ENCODE peak calls at places on chromosomes 12 and 14, in four cellular contexts. One of them, this sample, is unnamed.

GRCh38 chr12:55619352-55620138 is 17.1 kb upstream of the OR10P1 start:
- DNase-seq in psoas muscle: no peak
- DNase-seq in CD8-positive, alpha-beta T cell: no peak
- DNase-seq in activated B cell treated with CpG ODN at 0.5 μM for 24 hours: no peak
- DNase-seq in this sample: no peak

GRCh38 chr14:60684203-60684602 is 34.9 kb upstream of the SIX1 start:
- DNase-seq in psoas muscle: no peak
- DNase-seq in CD8-positive, alpha-beta T cell: no peak
- DNase-seq in activated B cell treated with CpG ODN at 0.5 μM for 24 hours: no peak
- DNase-seq in this sample: no peak

GRCh38 chr12:110436231-110436630 is 13.9 kb downstream of the ARPC3 start:
- DNase-seq in activated B cell treated with CpG ODN at 0.5 μM for 24 hours: no peak
- DNase-seq in psoas muscle: no peak
- DNase-seq in CD8-positive, alpha-beta T cell: no peak
- DNase-seq in this sample: no peak

GRCh38 chr14:20866194-20866593 is 25.0 kb upstream of the RNASE3 start:
- DNase-seq in psoas muscle: no peak
- DNase-seq in CD8-positive, alpha-beta T cell: no peak
- DNase-seq in activated B cell treated with CpG ODN at 0.5 μM for 24 hours: no peak
- DNase-seq in this sample: no peak

GRCh38 chr14:100533647-100534485 is 53.4 kb downstream of the BEGAIN start:
- DNase-seq in psoas muscle: peak
- DNase-seq in activated B cell treated with CpG ODN at 0.5 μM for 24 hours: peak
- DNase-seq in CD8-positive, alpha-beta T cell: no peak
- DNase-seq in this sample: peak

GRCh38 chr14:64611358-64612020 is 61.7 kb downstream of the PPP1R36 start:
- DNase-seq in CD8-positive, alpha-beta T cell: no peak
- DNase-seq in psoas muscle: no peak
- DNase-seq in activated B cell treated with CpG ODN at 0.5 μM for 24 hours: no peak
- DNase-seq in this sample: no peak

GRCh38 chr12:11581179-11581755 is 68.2 kb upstream of the ETV6 start:
- DNase-seq in activated B cell treated with CpG ODN at 0.5 μM for 24 hours: no peak
- DNase-seq in CD8-positive, alpha-beta T cell: peak
- DNase-seq in psoas muscle: no peak
- DNase-seq in this sample: no peak

GRCh38 chr12:56839489-56840442 is 76.6 kb downstream of the HSD17B6 start:
- DNase-seq in activated B cell treated with CpG ODN at 0.5 μM for 24 hours: no peak
- DNase-seq in CD8-positive, alpha-beta T cell: no peak
- DNase-seq in psoas muscle: no peak
- DNase-seq in this sample: no peak

DNA sequence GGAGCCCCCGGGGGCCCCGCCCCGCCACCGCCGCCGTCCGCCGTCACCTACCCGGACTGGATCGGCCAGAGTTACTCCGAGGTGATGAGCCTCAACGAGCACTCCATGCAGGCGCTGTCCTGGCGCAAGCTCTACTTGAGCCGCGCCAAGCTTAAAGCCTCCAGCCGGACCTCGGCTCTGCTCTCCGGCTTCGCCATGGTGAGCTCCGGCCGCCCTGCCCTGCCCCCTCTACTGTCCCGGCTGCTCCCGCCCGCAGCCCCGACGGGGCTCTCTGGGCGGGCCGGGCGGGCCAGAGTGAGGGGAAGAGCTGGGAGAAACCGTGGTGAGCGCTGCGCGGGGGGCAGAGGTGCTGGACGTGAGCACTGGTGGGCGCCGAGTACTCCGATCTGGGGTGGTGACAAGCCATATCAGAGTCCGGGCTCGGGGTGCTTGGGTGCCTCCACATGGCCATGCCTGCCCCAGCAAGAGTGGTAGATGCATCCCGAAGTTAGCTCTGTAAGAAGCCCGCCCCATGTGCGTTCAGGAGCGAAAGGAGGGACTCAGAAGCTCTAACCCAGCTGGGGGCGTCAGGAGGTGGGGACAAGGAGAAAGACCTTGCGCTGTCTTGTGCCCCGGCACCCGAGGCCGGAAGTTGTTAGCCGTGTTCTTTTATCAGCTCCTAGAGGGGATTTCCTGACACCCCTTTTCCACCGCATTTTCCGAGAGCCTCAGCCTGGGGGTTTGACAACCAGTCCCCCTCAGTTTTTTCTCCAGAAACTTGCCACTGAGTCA is 708 bp downstream of the ORAI1 start:
- DNase-seq in activated B cell treated with CpG ODN at 0.5 μM for 24 hours: peak
- DNase-seq in CD8-positive, alpha-beta T cell: peak
- DNase-seq in psoas muscle: peak
- DNase-seq in this sample: no peak
- TF ChIP-seq CTCF in activated B cell treated with CpG ODN at 0.5 μM for 24 hours: no peak
- TF ChIP-seq CTCF in CD8-positive, alpha-beta T cell: peak
- TF ChIP-seq CTCF in psoas muscle: no peak
- TF ChIP-seq CTCF in this sample: peak

DNA sequence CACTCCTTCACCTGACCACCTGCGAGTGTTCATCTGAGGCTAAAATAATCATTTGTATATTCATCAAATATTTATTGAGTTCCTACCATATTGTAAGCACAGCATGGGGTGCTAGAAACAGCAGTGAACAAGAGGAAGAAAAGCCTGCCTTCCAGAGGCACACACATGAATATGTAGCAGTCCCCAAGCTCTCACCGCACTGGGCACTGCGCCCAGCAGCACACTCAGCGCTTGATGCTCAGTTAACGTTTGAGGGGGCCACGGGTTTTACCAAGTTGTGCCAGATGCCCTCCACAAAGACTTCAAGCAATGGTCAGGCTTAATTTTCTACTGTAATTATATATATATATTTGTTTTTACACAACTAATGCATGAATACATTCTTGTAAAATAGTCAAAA is 52.0 kb downstream of the HELB start:
- DNase-seq in CD8-positive, alpha-beta T cell: no peak
- DNase-seq in activated B cell treated with CpG ODN at 0.5 μM for 24 hours: no peak
- DNase-seq in psoas muscle: no peak
- DNase-seq in this sample: no peak
- TF ChIP-seq CTCF in CD8-positive, alpha-beta T cell: no peak
- TF ChIP-seq CTCF in activated B cell treated with CpG ODN at 0.5 μM for 24 hours: no peak
- TF ChIP-seq CTCF in psoas muscle: no peak
- TF ChIP-seq CTCF in this sample: no peak

DNA sequence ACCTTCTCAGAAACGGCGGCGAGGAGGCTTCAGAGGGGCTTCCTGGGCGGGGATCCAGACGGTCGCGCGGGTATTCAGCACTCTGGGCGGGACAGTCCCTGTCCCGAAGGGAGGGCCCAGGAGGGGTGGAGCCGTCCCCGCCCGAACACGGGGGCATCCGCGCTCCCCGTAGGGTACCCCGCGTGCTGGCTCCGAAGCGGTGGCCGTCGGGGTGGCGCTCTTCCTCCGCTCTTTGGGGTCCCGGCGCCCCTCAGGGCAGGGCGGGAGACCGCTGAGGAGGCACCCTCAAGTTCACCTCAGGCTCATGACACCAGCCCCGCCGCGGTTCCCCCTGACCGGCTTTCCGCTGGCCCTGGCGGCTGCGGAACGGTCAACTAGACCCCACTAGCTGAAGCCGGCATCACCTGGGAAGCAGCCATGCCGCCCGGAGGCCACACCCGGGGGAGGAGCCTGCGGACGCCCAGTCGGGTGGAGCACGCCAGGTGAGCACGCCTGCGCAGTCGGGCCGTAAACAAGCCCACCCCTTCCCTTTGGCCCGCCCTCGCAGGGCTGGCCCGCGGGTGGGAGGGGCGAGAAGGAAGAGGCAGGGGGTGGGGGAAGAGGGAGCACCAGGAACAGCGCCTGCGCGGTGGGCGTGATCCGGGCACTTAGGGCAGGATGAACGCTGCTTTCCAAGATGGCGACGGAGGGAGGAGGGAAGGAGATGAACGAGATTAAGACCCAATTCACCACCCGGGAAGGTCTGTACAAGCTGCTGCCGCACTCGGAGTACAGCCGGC is at the start of gene WDR20:
- DNase-seq in CD8-positive, alpha-beta T cell: peak
- DNase-seq in psoas muscle: peak
- DNase-seq in activated B cell treated with CpG ODN at 0.5 μM for 24 hours: peak
- DNase-seq in this sample: peak
- TF ChIP-seq CTCF in CD8-positive, alpha-beta T cell: no peak
- TF ChIP-seq CTCF in psoas muscle: no peak
- TF ChIP-seq CTCF in activated B cell treated with CpG ODN at 0.5 μM for 24 hours: no peak
- TF ChIP-seq CTCF in this sample: no peak

DNA sequence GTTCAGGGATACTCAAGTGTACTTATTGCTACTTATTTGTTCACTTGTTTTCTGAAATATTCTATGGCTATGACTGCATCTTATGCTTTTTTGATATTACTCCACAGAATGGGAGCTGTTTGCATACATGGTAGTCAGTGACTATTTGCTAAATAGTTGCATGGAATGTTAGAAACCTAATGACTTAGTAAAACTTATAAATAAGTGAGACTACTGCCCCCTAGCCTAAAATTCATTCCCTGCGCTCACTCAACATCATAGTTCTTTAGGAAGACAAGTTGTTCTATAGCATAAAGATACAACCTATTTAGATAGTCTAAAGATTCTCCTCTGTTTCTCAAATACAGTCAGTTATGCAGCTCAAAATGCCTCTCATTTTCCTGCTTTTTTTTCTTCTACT is 305.5 kb downstream of the CEP128 start:
- DNase-seq in activated B cell treated with CpG ODN at 0.5 μM for 24 hours: no peak
- DNase-seq in psoas muscle: no peak
- DNase-seq in CD8-positive, alpha-beta T cell: no peak
- DNase-seq in this sample: no peak
- TF ChIP-seq CTCF in activated B cell treated with CpG ODN at 0.5 μM for 24 hours: no peak
- TF ChIP-seq CTCF in psoas muscle: no peak
- TF ChIP-seq CTCF in CD8-positive, alpha-beta T cell: no peak
- TF ChIP-seq CTCF in this sample: peak

This sample was measured in type B pancreatic cell.